ENCODE peak calls at places on chromosomes 16 and 17, in eight cellular contexts. A is esophagus muscularis mucosa, S is H1, X is transverse colon, C is sigmoid colon, O is K562, H is HL-60, I is stomach. L is an unnamed sample.

GRCh38 chr17:79622201-79622601 is 11.3 kb upstream of the RBFOX3 start:
- DNase-seq in A (peak; percentile 83), S (peak; percentile 39), X (peak; percentile 7), C (peak; percentile 63), O (no peak), H (no peak), I (no peak), L (no peak)

GRCh38 chr17:10125761-10126553 is 72.4 kb downstream of the GAS7 start:
- DNase-seq in A (no peak), S (no peak), X (no peak), C (no peak), O (no peak), H (no peak), I (no peak), L (no peak)

GRCh38 chr17:55818026-55818425 is 67.2 kb downstream of the PCTP start:
- DNase-seq in A (no peak), S (no peak), X (no peak), C (no peak), O (no peak), H (no peak), I (no peak), L (no peak)

GRCh38 chr16:85998178-85998867 is 99.4 kb downstream of the IRF8 start:
- DNase-seq in A (no peak), S (no peak), X (no peak), C (peak; percentile 17), O (no peak), H (no peak), I (no peak), L (no peak)

GRCh38 chr16:3578610-3579551 is 1.7 kb upstream of the NLRC3 start:
- DNase-seq in A (no peak), S (peak; percentile 69), X (peak; percentile 62), C (no peak), O (peak; percentile 51), H (peak; percentile 53), I (peak; percentile 45), L (no peak)

GRCh38 chr17:82929011-82929622 is 89.3 kb upstream of the ZNF750 start:
- DNase-seq in A (no peak), S (no peak), X (no peak), C (peak; percentile 53), O (no peak), H (no peak), I (no peak), L (no peak)

GRCh38 chr16:22325598-22326368 is 28.6 kb downstream of the POLR3E start:
- DNase-seq in A (peak; percentile 62), S (no peak), X (no peak), C (no peak), O (no peak), H (no peak), I (no peak), L (no peak)

GRCh38 chr16:14095883-14096551 is 24.9 kb downstream of the MRTFB start:
- DNase-seq in A (no peak), S (no peak), X (no peak), C (no peak), O (no peak), H (no peak), I (no peak), L (no peak)

GRCh38 chr16:56795011-56795410 is 65.1 kb downstream of the NUP93 start:
- DNase-seq in A (no peak), S (no peak), X (no peak), C (no peak), O (no peak), H (no peak), I (no peak), L (no peak)

GRCh38 chr16:50735629-50736122 is 6.2 kb upstream of the CYLD start:
- DNase-seq in A (peak; percentile 34), S (no peak), X (no peak), C (no peak), O (no peak), H (no peak), I (no peak), L (no peak)

GRCh38 chr16:66886914-66887313 is 6.6 kb downstream of the PDP2 start:
- DNase-seq in A (no peak), S (no peak), X (no peak), C (no peak), O (no peak), H (no peak), I (no peak), L (no peak)

GRCh38 chr17:83176272-83176955 is 97.0 kb downstream of the METRNL start:
- DNase-seq in A (no peak), S (peak; percentile 20), X (no peak), C (peak; percentile 52), O (no peak), H (no peak), I (no peak), L (no peak)

GRCh38 chr16:8686031-8686621 is 11.7 kb downstream of the ABAT start:
- DNase-seq in A (no peak), S (no peak), X (peak; percentile 23), C (no peak), O (no peak), H (no peak), I (peak; percentile 40), L (peak; percentile 37)

GRCh38 chr16:4450921-4451619 is 23.4 kb downstream of the NMRAL1 start:
- DNase-seq in A (no peak), S (no peak), X (no peak), C (no peak), O (no peak), H (no peak), I (no peak), L (no peak)

GRCh38 chr16:57541754-57542435 is 548 bp upstream of the ADGRG5 start:
- DNase-seq in A (no peak), S (peak; percentile 38), X (no peak), C (no peak), O (no peak), H (no peak), I (no peak), L (no peak)

GRCh38 chr16:30380072-30380471 is 2.3 kb downstream of the SEPTIN1 start:
- DNase-seq in A (no peak), S (no peak), X (no peak), C (no peak), O (no peak), H (no peak), I (no peak), L (no peak)

GRCh38 chr17:72244494-72244893 is 123.7 kb downstream of the SOX9 start:
- DNase-seq in A (no peak), S (no peak), X (no peak), C (no peak), O (no peak), H (no peak), I (no peak), L (no peak)

GRCh38 chr17:45040459-45040858 is 11.0 kb downstream of the DCAKD start:
- DNase-seq in A (no peak), S (peak; percentile 55), X (no peak), C (no peak), O (no peak), H (no peak), I (no peak), L (no peak)

GRCh38 chr16:28189237-28189636 is 22.5 kb downstream of the XPO6 start:
- DNase-seq in A (no peak), S (no peak), X (no peak), C (no peak), O (no peak), H (no peak), I (no peak), L (no peak)

GRCh38 chr17:82896071-82897000 is 56.5 kb upstream of the ZNF750 start:
- DNase-seq in A (no peak), S (no peak), X (no peak), C (no peak), O (no peak), H (no peak), I (no peak), L (no peak)

GRCh38 chr16:4388275-4389021 is 16.8 kb downstream of the VASN start:
- DNase-seq in A (no peak), S (peak; percentile 51), X (no peak), C (no peak), O (no peak), H (no peak), I (no peak), L (no peak)

GRCh38 chr17:40111221-40112128 is 10.3 kb upstream of the MSL1 start:
- DNase-seq in A (peak; percentile 98), S (peak; percentile 86), X (peak; percentile 91), C (peak; percentile 99), O (peak; percentile 94), H (peak; percentile 89), I (peak; percentile 86), L (peak; percentile 90)

GRCh38 chr17:81833160-81833920 is at the start of gene MCRIP1:
- DNase-seq in A (peak; percentile 98), S (peak; percentile 95), X (peak; percentile 97), C (peak; percentile 98), O (peak; percentile 97), H (peak; percentile 95), I (peak; percentile 98), L (peak; percentile 94)
- H3K27me3 ChIP-seq in A (no peaks in the 10 kb centered on the region), S (no peaks in the 10 kb centered on the region), X (no peaks in the 10 kb centered on the region), C (no peaks in the 10 kb centered on the region), O (no peaks in the 10 kb centered on the region), H (no peaks in the 10 kb centered on the region), I (no peaks in the 10 kb centered on the region), L (no peaks in the 10 kb centered on the region)

GRCh38 chr17:77445908-77446535 is 305.3 kb downstream of the SEC14L1 start:
- DNase-seq in A (no peak), S (no peak), X (peak; percentile 82), C (no peak), O (peak; percentile 60), H (peak; percentile 84), I (peak; percentile 77), L (no peak)
- TF ChIP-seq POLR2AphosphoS5 in A (no peak), S (no peak), X (peak; percentile 61), C (peak; percentile 13), O (no peak), H (peak; percentile 23), I (no peak), L (no peak)

DNA sequence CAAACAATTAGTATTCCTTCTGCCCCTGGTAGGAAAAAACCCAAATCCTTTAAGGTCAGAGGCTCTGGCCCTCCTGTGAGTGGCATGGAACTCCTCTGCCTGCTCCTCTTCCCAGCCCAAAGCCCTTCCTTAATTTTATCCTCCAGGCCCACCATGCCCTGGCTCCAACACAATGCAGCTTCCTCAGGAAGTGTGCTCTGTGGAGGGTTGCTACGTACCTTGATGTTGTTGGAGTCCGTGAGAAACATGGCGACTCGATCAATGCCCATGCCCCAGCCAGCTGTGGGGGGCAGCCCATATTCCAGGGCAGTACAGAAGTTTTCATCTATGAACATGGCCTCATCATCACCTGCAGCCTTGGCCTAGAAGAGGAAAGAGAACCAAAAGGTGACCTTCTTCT is 5.3 kb upstream of the ADAT1 start:
- DNase-seq in A (no peak), S (no peak), X (no peak), C (no peak), O (no peak), H (no peak), I (no peak), L (no peak)
- H3K27ac ChIP-seq in A (no peak overlapping the region), S (no peak overlapping the region), X (no peak overlapping the region), C (no peak overlapping the region), O (no peak overlapping the region), H (peak overlapping the region; percentile 39), I (no peak overlapping the region), L (no peak overlapping the region)

GRCh38 chr17:58166682-58167081 is at the start of gene OR4D2:
- DNase-seq in A (no peak), S (no peak), X (no peak), C (no peak), O (no peak), H (no peak), I (no peak), L (no peak)

GRCh38 chr17:58174871-58175270 is 8.1 kb downstream of the OR4D2 start:
- DNase-seq in A (no peak), S (no peak), X (no peak), C (no peak), O (no peak), H (no peak), I (no peak), L (no peak)

GRCh38 chr17:58176200-58176599 is 9.4 kb downstream of the OR4D2 start:
- DNase-seq in A (no peak), S (no peak), X (no peak), C (no peak), O (no peak), H (no peak), I (no peak), L (no peak)

GRCh38 chr17:58172369-58173071 is 5.7 kb downstream of the OR4D2 start:
- DNase-seq in A (no peak), S (no peak), X (no peak), C (no peak), O (peak; percentile 41), H (peak; percentile 41), I (no peak), L (no peak)
- H3K27me3 ChIP-seq in A (peaks cover 40% of the 10 kb centered on the region), S (no peaks in the 10 kb centered on the region), X (peaks cover 13% of the 10 kb centered on the region), C (no peaks in the 10 kb centered on the region), O (peaks cover 21% of the 10 kb centered on the region), H (peaks cover 4% of the 10 kb centered on the region), I (no peaks in the 10 kb centered on the region), L (no peaks in the 10 kb centered on the region)

L was measured in prostate gland.